ENCODE peak calls at places on chromosome 16, in four cellular contexts. O, B, V and N are unnamed samples.

GRCh38 chr16:21117567-21117966 is 33.1 kb downstream of the DNAH3 start:
- DNase-seq in O (peak), B (no peak), V (no peak), N (no peak)

GRCh38 chr16:80519189-80519588 is 21.6 kb upstream of the DYNLRB2 start:
- DNase-seq in O (no peak), B (no peak), V (no peak), N (no peak)

GRCh38 chr16:86872833-86873232 is 294.5 kb downstream of the FOXL1 start:
- DNase-seq in O (no peak), B (no peak), V (no peak), N (no peak)

GRCh38 chr16:65012357-65012756 is 109.5 kb downstream of the CDH11 start:
- DNase-seq in O (peak), B (no peak), V (no peak), N (peak)

GRCh38 chr16:83027973-83028372 is 401.2 kb downstream of the CDH13 start:
- DNase-seq in O (no peak), B (no peak), V (no peak), N (no peak)

GRCh38 chr16:1213796-1214372 is 11.2 kb downstream of the TPSG1 start:
- DNase-seq in O (no peak), B (no peak), V (no peak), N (no peak)

GRCh38 chr16:13120091-13120490 is 218.7 kb downstream of the SHISA9 start:
- DNase-seq in O (no peak), B (no peak), V (no peak), N (no peak)

GRCh38 chr16:87851601-87852000 is 17.7 kb downstream of the SLC7A5 start:
- DNase-seq in O (no peak), B (no peak), V (no peak), N (no peak)

GRCh38 chr16:3993052-3993785 is 112.7 kb upstream of the CREBBP start:
- DNase-seq in O (no peak), B (no peak), V (no peak), N (no peak)

GRCh38 chr16:54936086-54936978 is 5.7 kb downstream of the IRX5 start:
- DNase-seq in O (peak), B (no peak), V (no peak), N (peak)

GRCh38 chr16:70804153-70804728 is 3.3 kb upstream of the VAC14 start:
- DNase-seq in O (peak), B (no peak), V (no peak), N (peak)

GRCh38 chr16:66296591-66296990 is 69.9 kb upstream of the CDH5 start:
- DNase-seq in O (no peak), B (no peak), V (no peak), N (no peak)

GRCh38 chr16:8775359-8775758 is 22.1 kb downstream of the TMEM186 start:
- DNase-seq in O (no peak), B (no peak), V (no peak), N (no peak)

GRCh38 chr16:64745275-64745674 is 376.6 kb downstream of the CDH11 start:
- DNase-seq in O (no peak), B (no peak), V (no peak), N (no peak)

GRCh38 chr16:59878479-59878878 is 1144.4 kb upstream of the GOT2 start:
- DNase-seq in O (peak), B (no peak), V (no peak), N (no peak)

GRCh38 chr16:10827691-10828341 is 9.2 kb upstream of the TVP23A start:
- DNase-seq in O (peak), B (no peak), V (no peak), N (peak)

GRCh38 chr16:70252355-70252988 is 732 bp upstream of the EXOSC6 start:
- DNase-seq in O (peak), B (no peak), V (no peak), N (no peak)

GRCh38 chr16:2761886-2762583 is 9.6 kb downstream of the SRRM2 start:
- DNase-seq in O (no peak), B (no peak), V (no peak), N (no peak)

GRCh38 chr16:25692734-25693508 is 1.2 kb downstream of the HS3ST4 start:
- DNase-seq in O (no peak), B (no peak), V (no peak), N (no peak)